ENCODE peak calls at places on chromosome 20, in seven cellular contexts. W, A, L, E, Q, K and C are unnamed samples.

GRCh38 chr20:24764027-24764797 is 184.9 kb upstream of the CST7 start:
- DNase-seq in W (no peak), A (no peak), L (no peak), E (no peak), Q (no peak), K (no peak), C (no peak)

GRCh38 chr20:19974621-19975435 is 42.3 kb upstream of the NAA20 start:
- DNase-seq in W (no peak), A (no peak), L (peak), E (no peak), Q (peak), K (peak), C (no peak)

GRCh38 chr20:56451056-56451765 is 17.2 kb upstream of the RTF2 start:
- DNase-seq in W (no peak), A (no peak), L (no peak), E (no peak), Q (no peak), K (no peak), C (no peak)

GRCh38 chr20:59071224-59071623 is 28.6 kb upstream of the PRELID3B start:
- DNase-seq in W (no peak), A (no peak), L (no peak), E (no peak), Q (no peak), K (no peak), C (no peak)

GRCh38 chr20:49999329-49999728 is 16.5 kb downstream of the SNAI1 start:
- DNase-seq in W (no peak), A (no peak), L (no peak), E (no peak), Q (no peak), K (no peak), C (no peak)

GRCh38 chr20:52039746-52040145 is 151.8 kb downstream of the ZFP64 start:
- DNase-seq in W (no peak), A (no peak), L (no peak), E (no peak), Q (no peak), K (no peak), C (no peak)

GRCh38 chr20:18443841-18444240 is 23.0 kb downstream of the DZANK1 start:
- DNase-seq in W (no peak), A (no peak), L (no peak), E (no peak), Q (no peak), K (peak), C (no peak)

GRCh38 chr20:52081791-52082190 is 109.8 kb downstream of the ZFP64 start:
- DNase-seq in W (no peak), A (no peak), L (no peak), E (no peak), Q (no peak), K (no peak), C (no peak)

GRCh38 chr20:35571566-35571965 is 29.7 kb downstream of the ERGIC3 start:
- DNase-seq in W (no peak), A (no peak), L (no peak), E (no peak), Q (no peak), K (no peak), C (no peak)

GRCh38 chr20:52564594-52564993 is 373.0 kb upstream of the ZFP64 start:
- DNase-seq in W (no peak), A (no peak), L (no peak), E (no peak), Q (no peak), K (no peak), C (no peak)

GRCh38 chr20:5827098-5827853 is 77.1 kb downstream of the SHLD1 start:
- DNase-seq in W (no peak), A (no peak), L (no peak), E (no peak), Q (no peak), K (no peak), C (no peak)

GRCh38 chr20:45060341-45060740 is 40.6 kb downstream of the KCNS1 start:
- DNase-seq in W (no peak), A (no peak), L (no peak), E (no peak), Q (no peak), K (no peak), C (no peak)

GRCh38 chr20:3358676-3359340 is 48.7 kb downstream of the DNAAF9 start:
- DNase-seq in W (no peak), A (peak), L (no peak), E (no peak), Q (no peak), K (no peak), C (no peak)

GRCh38 chr20:24953204-24953565 is 4.1 kb downstream of the CST7 start:
- DNase-seq in W (no peak), A (no peak), L (no peak), E (no peak), Q (no peak), K (no peak), C (no peak)

GRCh38 chr20:50701055-50701963 is 10.0 kb upstream of the RIPOR3 start:
- DNase-seq in W (no peak), A (peak), L (no peak), E (no peak), Q (no peak), K (no peak), C (no peak)

GRCh38 chr20:17888044-17888443 is 80.5 kb downstream of the SNX5 start:
- DNase-seq in W (no peak), A (no peak), L (no peak), E (no peak), Q (peak), K (no peak), C (peak)

GRCh38 chr20:22379472-22379871 is 204.9 kb downstream of the FOXA2 start:
- DNase-seq in W (no peak), A (no peak), L (peak), E (no peak), Q (peak), K (no peak), C (peak)

GRCh38 chr20:33673411-33674293 is 576 bp downstream of the NECAB3 start:
- DNase-seq in W (no peak), A (no peak), L (no peak), E (no peak), Q (peak), K (no peak), C (no peak)

GRCh38 chr20:46975976-46976375 is 81.3 kb downstream of the EYA2 start:
- DNase-seq in W (no peak), A (no peak), L (no peak), E (no peak), Q (no peak), K (no peak), C (no peak)

GRCh38 chr20:61705909-61706308 is 359.8 kb downstream of the TAF4 start:
- DNase-seq in W (no peak), A (no peak), L (no peak), E (no peak), Q (no peak), K (no peak), C (no peak)

GRCh38 chr20:62587757-62588402 is 54.4 kb upstream of the SLCO4A1 start:
- DNase-seq in W (no peak), A (no peak), L (no peak), E (no peak), Q (peak), K (no peak), C (no peak)

GRCh38 chr20:49573900-49574416 is 6.0 kb upstream of the PTGIS start:
- DNase-seq in W (no peak), A (no peak), L (no peak), E (no peak), Q (no peak), K (no peak), C (no peak)

GRCh38 chr20:58021481-58021880 is 207.0 kb downstream of the ANKRD60 start:
- DNase-seq in W (no peak), A (no peak), L (no peak), E (no peak), Q (peak), K (no peak), C (no peak)

GRCh38 chr20:48035961-48036731 is 250.9 kb upstream of the SULF2 start:
- DNase-seq in W (no peak), A (no peak), L (no peak), E (no peak), Q (no peak), K (no peak), C (no peak)

GRCh38 chr20:44736170-44737021 is 9.3 kb upstream of the KCNK15 start:
- DNase-seq in W (no peak), A (peak), L (peak), E (no peak), Q (peak), K (peak), C (peak)

GRCh38 chr20:59977086-59977485 is 18.9 kb downstream of the CDH26 start:
- DNase-seq in W (no peak), A (no peak), L (no peak), E (no peak), Q (no peak), K (no peak), C (no peak)

GRCh38 chr20:36988494-36988966 is 37.0 kb upstream of the SAMHD1 start:
- DNase-seq in W (no peak), A (no peak), L (no peak), E (no peak), Q (peak), K (no peak), C (no peak)

GRCh38 chr20:36890586-36890985 is 14.6 kb downstream of the TLDC2 start:
- DNase-seq in W (no peak), A (no peak), L (no peak), E (no peak), Q (no peak), K (no peak), C (no peak)

GRCh38 chr20:9119776-9120175 is 50.9 kb downstream of the PLCB4 start:
- DNase-seq in W (no peak), A (no peak), L (no peak), E (no peak), Q (peak), K (peak), C (no peak)

GRCh38 chr20:47063407-47063806 is 168.8 kb downstream of the EYA2 start:
- DNase-seq in W (no peak), A (no peak), L (peak), E (no peak), Q (no peak), K (no peak), C (no peak)

GRCh38 chr20:33083544-33084340 is 4.3 kb downstream of the BPIFB4 start:
- DNase-seq in W (no peak), A (no peak), L (no peak), E (no peak), Q (no peak), K (no peak), C (no peak)

GRCh38 chr20:59515013-59515905 is 89.1 kb upstream of the PHACTR3 start:
- DNase-seq in W (no peak), A (peak), L (peak), E (no peak), Q (peak), K (peak), C (peak)

GRCh38 chr20:52103911-52104545 is 87.6 kb downstream of the ZFP64 start:
- DNase-seq in W (no peak), A (no peak), L (no peak), E (no peak), Q (no peak), K (no peak), C (no peak)

GRCh38 chr20:20956586-20956985 is 149.6 kb downstream of the LINC00237 start:
- DNase-seq in W (no peak), A (no peak), L (no peak), E (no peak), Q (no peak), K (no peak), C (no peak)

GRCh38 chr20:29079769-29080690 is 2177.4 kb upstream of the DEFB115 start:
- DNase-seq in W (no peak), A (peak), L (no peak), E (no peak), Q (peak), K (no peak), C (no peak)

GRCh38 chr20:9323622-9324021 is 190.8 kb upstream of the LAMP5 start:
- DNase-seq in W (no peak), A (peak), L (no peak), E (no peak), Q (no peak), K (no peak), C (peak)

GRCh38 chr20:62952373-62953166 is at the start of gene SLC17A9:
- DNase-seq in W (no peak), A (peak), L (peak), E (peak), Q (no peak), K (no peak), C (peak)

GRCh38 chr20:39676857-39677351 is 714.8 kb downstream of the DHX35 start:
- DNase-seq in W (no peak), A (no peak), L (no peak), E (no peak), Q (no peak), K (no peak), C (no peak)